ENCODE peak calls at places on chromosomes 7 and 10, in seven cellular contexts. V is bronchial epithelial cell, R is amygdala, Q is A549, E is MCF 10A, T is putamen, B is iris pigment epithelial cell. M is an unnamed sample.

GRCh38 chr7:128833148-128833938 is 3.1 kb downstream of the FLNC start:
- DNase-seq in V (peak; percentile 21), R (peak; percentile 71), Q (no peak), E (no peak), T (peak; percentile 87), B (peak; percentile 90), M (peak; percentile 55)

GRCh38 chr7:45625067-45625466 is 50.9 kb downstream of the ADCY1 start:
- DNase-seq in V (no peak), R (no peak), Q (no peak), E (no peak), T (no peak), B (no peak), M (no peak)

GRCh38 chr10:6957851-6958250 is 377.8 kb upstream of the PRKCQ start:
- DNase-seq in V (no peak), R (no peak), Q (no peak), E (no peak), T (no peak), B (no peak), M (no peak)

GRCh38 chr10:96377816-96378294 is 19.1 kb upstream of the OPALIN start:
- DNase-seq in V (no peak), R (no peak), Q (no peak), E (peak; percentile 57), T (no peak), B (peak; percentile 51), M (no peak)

GRCh38 chr10:69359089-69360025 is 57.4 kb downstream of the TACR2 start:
- DNase-seq in V (no peak), R (no peak), Q (no peak), E (peak; percentile 73), T (no peak), B (peak; percentile 80), M (no peak)

GRCh38 chr10:130024779-130025178 is 60.7 kb upstream of the EBF3 start:
- DNase-seq in V (no peak), R (no peak), Q (no peak), E (no peak), T (no peak), B (no peak), M (no peak)

GRCh38 chr7:5997210-5997808 is 11.5 kb downstream of the PMS2 start:
- DNase-seq in V (peak; percentile 47), R (peak; percentile 42), Q (peak; percentile 73), E (peak; percentile 62), T (peak; percentile 55), B (peak; percentile 75), M (peak; percentile 67)

GRCh38 chr7:116525298-116525912 is 569 bp downstream of the CAV1 start:
- DNase-seq in V (no peak), R (no peak), Q (peak; percentile 45), E (peak; percentile 46), T (no peak), B (no peak), M (peak; percentile 37)

GRCh38 chr10:10294801-10295515 is 722.7 kb upstream of the CELF2 start:
- DNase-seq in V (no peak), R (peak; percentile 31), Q (no peak), E (no peak), T (peak; percentile 26), B (no peak), M (peak; percentile 3)

GRCh38 chr10:79424221-79425073 is 21.0 kb downstream of the ZCCHC24 start:
- DNase-seq in V (no peak), R (no peak), Q (no peak), E (no peak), T (no peak), B (peak; percentile 46), M (no peak)

GRCh38 chr7:5296627-5297226 is 14.0 kb downstream of the SLC29A4 start:
- DNase-seq in V (no peak), R (no peak), Q (no peak), E (no peak), T (no peak), B (no peak), M (peak; percentile 87)

GRCh38 chr10:89869180-89869579 is 167.8 kb downstream of the KIF20B start:
- DNase-seq in V (no peak), R (no peak), Q (no peak), E (no peak), T (no peak), B (peak; percentile 28), M (no peak)

GRCh38 chr10:48444266-48444665 is 137.8 kb downstream of the MAPK8 start:
- DNase-seq in V (peak; percentile 54), R (no peak), Q (peak; percentile 57), E (peak; percentile 56), T (no peak), B (peak; percentile 26), M (peak; percentile 60)

GRCh38 chr7:91869661-91870060 is 10.8 kb downstream of the MTERF1 start:
- DNase-seq in V (no peak), R (no peak), Q (peak; percentile 7), E (no peak), T (no peak), B (no peak), M (peak; percentile 12)

GRCh38 chr10:9222917-9223316 is 1168.4 kb downstream of the GATA3 start:
- DNase-seq in V (no peak), R (no peak), Q (no peak), E (peak; percentile 50), T (no peak), B (peak; percentile 21), M (no peak)

GRCh38 chr7:12524794-12525386 is 45.6 kb upstream of the SCIN start:
- DNase-seq in V (peak; percentile 63), R (no peak), Q (peak; percentile 60), E (peak; percentile 56), T (peak; percentile 18), B (peak; percentile 69), M (peak; percentile 74)

GRCh38 chr10:60911715-60912114 is 32.3 kb downstream of the RHOBTB1 start:
- DNase-seq in V (no peak), R (no peak), Q (no peak), E (no peak), T (no peak), B (no peak), M (no peak)

GRCh38 chr7:36658603-36659516 is 65.4 kb downstream of the AOAH start:
- DNase-seq in V (peak; percentile 87), R (no peak), Q (peak; percentile 68), E (peak; percentile 88), T (no peak), B (peak; percentile 96), M (peak; percentile 45)

GRCh38 chr10:27745380-27745718 is 270 bp downstream of the MKX start:
- DNase-seq in V (no peak), R (no peak), Q (no peak), E (no peak), T (no peak), B (no peak), M (peak; percentile 83)

GRCh38 chr10:31744025-31744424 is 184.6 kb downstream of the ARHGAP12 start:
- DNase-seq in V (no peak), R (no peak), Q (no peak), E (no peak), T (no peak), B (no peak), M (no peak)

GRCh38 chr7:82595176-82595575 is 151.6 kb upstream of the CACNA2D1 start:
- DNase-seq in V (no peak), R (no peak), Q (no peak), E (no peak), T (no peak), B (peak; percentile 44), M (no peak)

GRCh38 chr10:33559105-33559504 is 224.6 kb upstream of the NRP1 start:
- DNase-seq in V (peak; percentile 52), R (no peak), Q (peak; percentile 5), E (peak; percentile 88), T (no peak), B (peak; percentile 76), M (no peak)

GRCh38 chr10:119416855-119417254 is 125.7 kb downstream of the RGS10 start:
- DNase-seq in V (peak; percentile 51), R (peak; percentile 53), Q (peak; percentile 62), E (peak; percentile 75), T (no peak), B (peak; percentile 52), M (peak; percentile 88)

GRCh38 chr7:145848691-145849090 is 267.9 kb upstream of the CNTNAP2 start:
- DNase-seq in V (no peak), R (no peak), Q (peak; percentile 9), E (peak; percentile 27), T (no peak), B (peak; percentile 2), M (peak; percentile 39)

GRCh38 chr7:1951600-1951999 is 281.1 kb downstream of the MAD1L1 start:
- DNase-seq in V (no peak), R (no peak), Q (no peak), E (no peak), T (no peak), B (no peak), M (no peak)

GRCh38 chr10:132226586-132227405 is 40.0 kb downstream of the DPYSL4 start:
- DNase-seq in V (no peak), R (no peak), Q (no peak), E (no peak), T (no peak), B (no peak), M (no peak)

GRCh38 chr7:114081606-114082425 is 163.0 kb upstream of the PPP1R3A start:
- DNase-seq in V (peak; percentile 70), R (no peak), Q (peak; percentile 54), E (peak; percentile 45), T (peak; percentile 36), B (peak; percentile 63), M (peak; percentile 70)

GRCh38 chr10:101367569-101368453 is 13.8 kb downstream of the BTRC start:
- DNase-seq in V (peak; percentile 99), R (no peak), Q (peak; percentile 71), E (peak; percentile 91), T (no peak), B (peak; percentile 93), M (no peak)

GRCh38 chr10:87952612-87953011 is 89.2 kb downstream of the PTEN start:
- DNase-seq in V (no peak), R (no peak), Q (no peak), E (no peak), T (no peak), B (no peak), M (no peak)

GRCh38 chr10:62817120-62817762 is 1.1 kb upstream of the EGR2 start:
- DNase-seq in V (no peak), R (peak; percentile 38), Q (peak; percentile 27), E (peak; percentile 45), T (no peak), B (no peak), M (peak; percentile 35)

GRCh38 chr10:61634711-61635110 is 28.0 kb upstream of the CABCOCO1 start:
- DNase-seq in V (no peak), R (no peak), Q (no peak), E (peak; percentile 29), T (no peak), B (peak; percentile 57), M (no peak)

GRCh38 chr10:128018236-128018635 is 108.0 kb downstream of the MKI67 start:
- DNase-seq in V (no peak), R (no peak), Q (no peak), E (no peak), T (no peak), B (peak; percentile 28), M (no peak)

GRCh38 chr7:105906169-105906568 is 29.8 kb upstream of the ATXN7L1 start:
- DNase-seq in V (no peak), R (no peak), Q (no peak), E (no peak), T (no peak), B (no peak), M (peak; percentile 47)

GRCh38 chr7:35781200-35781701 is 19.6 kb upstream of the SEPTIN7 start:
- DNase-seq in V (no peak), R (peak; percentile 60), Q (no peak), E (no peak), T (peak; percentile 89), B (peak; percentile 84), M (no peak)

GRCh38 chr7:119996634-119997033 is 276.3 kb upstream of the KCND2 start:
- DNase-seq in V (peak; percentile 14), R (no peak), Q (no peak), E (no peak), T (no peak), B (peak; percentile 26), M (no peak)

GRCh38 chr7:74289660-74290589 is 718 bp downstream of the CLIP2 start:
- DNase-seq in V (no peak), R (peak; percentile 68), Q (peak; percentile 42), E (no peak), T (no peak), B (no peak), M (peak; percentile 36)

GRCh38 chr7:8155836-8156235 is 106.1 kb downstream of the ICA1 start:
- DNase-seq in V (no peak), R (no peak), Q (no peak), E (no peak), T (no peak), B (no peak), M (no peak)

GRCh38 chr7:47153571-47153970 is 428.3 kb downstream of the TNS3 start:
- DNase-seq in V (no peak), R (no peak), Q (no peak), E (no peak), T (no peak), B (peak; percentile 21), M (peak; percentile 87)

M was measured in GM23338.